ENCODE peak calls at places on chromosome 16, in five cellular contexts. M, D, H, E and W are unnamed samples. For H3K4me1 and H3K27me3, the result is how much of the 10 kb centered on the place peaks cover.

GRCh38 chr16:9441021-9441420 is 349.6 kb downstream of the HAPSTR1 start:
- DNase-seq in M (no peak), D (no peak), H (no peak), E (no peak), W (no peak)

GRCh38 chr16:26563018-26563417 is 503.7 kb upstream of the C16orf82 start:
- DNase-seq in M (no peak), D (no peak), H (no peak), E (no peak), W (no peak)

GRCh38 chr16:82016268-82016667 is 5.0 kb upstream of the SDR42E1 start:
- DNase-seq in M (no peak), D (no peak), H (peak), E (no peak), W (peak)

GRCh38 chr16:27230562-27230991 is 27.3 kb downstream of the KDM8 start:
- DNase-seq in M (no peak), D (no peak), H (no peak), E (no peak), W (no peak)

GRCh38 chr16:27321013-27321960 is 7.5 kb downstream of the IL4R start:
- DNase-seq in M (no peak), D (no peak), H (no peak), E (no peak), W (no peak)

GRCh38 chr16:456891-457483 is 31.5 kb downstream of the RAB11FIP3 start:
- DNase-seq in M (peak), D (peak), H (no peak), E (no peak), W (peak)

GRCh38 chr16:74667215-74667765 is 613 bp upstream of the RFWD3 start:
- DNase-seq in M (no peak), D (no peak), H (peak), E (peak), W (no peak)

GRCh38 chr16:22786284-22786683 is 27.7 kb upstream of the HS3ST2 start:
- DNase-seq in M (no peak), D (no peak), H (no peak), E (no peak), W (no peak)

GRCh38 chr16:58020628-58021521 is 4.7 kb upstream of the MMP15 start:
- DNase-seq in M (no peak), D (peak), H (peak), E (peak), W (peak)

GRCh38 chr16:4332623-4333307 is 16.9 kb downstream of the GLIS2 start:
- DNase-seq in M (no peak), D (no peak), H (no peak), E (no peak), W (no peak)

GRCh38 chr16:74842413-74842812 is 67.8 kb upstream of the FA2H start:
- DNase-seq in M (no peak), D (no peak), H (no peak), E (no peak), W (peak)

GRCh38 chr16:62010186-62010585 is 26.1 kb downstream of the CDH8 start:
- DNase-seq in M (no peak), D (no peak), H (no peak), E (no peak), W (no peak)
- H3K4me1 ChIP-seq in M (under half), D (under half), H (under half), E (under half), W (under half)

GRCh38 chr16:77723108-77723514 is 797 bp downstream of the NUDT7 start:
- DNase-seq in M (no peak), D (peak), H (peak), E (peak), W (no peak)

GRCh38 chr16:77724174-77724573 is 1.9 kb downstream of the NUDT7 start:
- DNase-seq in M (no peak), D (peak), H (no peak), E (no peak), W (no peak)

GRCh38 chr16:77722315-77723107 is at the start of gene NUDT7:
- DNase-seq in M (peak), D (peak), H (peak), E (peak), W (peak)

GRCh38 chr16:77721752-77722314 is 481 bp upstream of the NUDT7 start:
- DNase-seq in M (no peak), D (no peak), H (no peak), E (peak), W (no peak)
- H3K4me3 ChIP-seq in M (peak), D (no peak), H (no peak), E (peak), W (no peak)

GRCh38 chr16:86351041-86351784 is 159.1 kb upstream of the FOXF1 start:
- DNase-seq in M (no peak), D (no peak), H (no peak), E (no peak), W (no peak)
- H3K27me3 ChIP-seq in M (under half), D (under half), H (half or more), E (under half), W (under half)

GRCh38 chr16:24734382-24734781 is 4.9 kb downstream of the TNRC6A start:
- DNase-seq in M (no peak), D (no peak), H (no peak), E (no peak), W (no peak)
- H3K4me1 ChIP-seq in M (half or more), D (half or more), H (half or more), E (under half), W (under half)

GRCh38 chr16:52545544-52546262 is 1.2 kb downstream of the TOX3 start:
- DNase-seq in M (no peak), D (no peak), H (no peak), E (no peak), W (peak)
- H3K4me3 ChIP-seq in M (peak), D (no peak), H (no peak), E (peak), W (peak)

GRCh38 chr16:89873109-89873821 is at the start of gene TCF25:
- DNase-seq in M (peak), D (peak), H (peak), E (peak), W (peak)
- H3K27me3 ChIP-seq in M (under half), D (under half), H (under half), E (under half), W (under half)

DNA sequence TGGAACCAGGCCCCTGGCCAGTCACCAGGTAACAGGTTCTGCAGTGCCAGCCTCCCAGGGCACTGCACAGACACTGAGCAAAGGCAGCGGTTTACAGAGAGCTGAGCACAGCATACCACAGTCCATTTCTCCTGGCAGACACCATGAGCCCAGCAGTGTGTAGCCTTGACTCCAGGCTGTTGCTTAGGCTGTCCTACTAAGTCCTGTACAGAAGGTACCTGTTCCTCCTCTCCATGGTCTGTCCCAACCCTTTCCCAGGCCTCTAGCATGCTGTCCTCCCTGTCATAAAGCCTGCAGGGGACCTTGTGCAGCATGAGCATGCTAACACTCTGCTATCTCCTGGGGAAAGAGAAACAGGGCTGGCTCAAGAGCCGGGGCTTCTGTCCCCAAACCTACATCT is 20.0 kb downstream of the ATP6V0D1 start:
- DNase-seq in M (no peak), D (no peak), H (no peak), E (no peak), W (no peak)
- H3K4me1 ChIP-seq in M (half or more), D (half or more), H (half or more), E (half or more), W (under half)